ENCODE peak calls at places on chromosomes 5 and 9, in five cellular contexts. One of them, this sample, is unnamed.

GRCh38 chr9:100700689-100701318 is 122.9 kb downstream of the CAVIN4 start:
- DNase-seq in stimulated activated CD8-positive, alpha-beta memory T cell treated with anti-CD3 and anti-CD28 coated beads, Interleukin-2, amount 100 ng/mL, for 48 hours: no peak
- DNase-seq in hippocampal formation: peak
- DNase-seq in naive thymus-derived CD4-positive, alpha-beta T cell: no peak
- DNase-seq in ecto neural progenitor cell: peak
- DNase-seq in this sample: peak

GRCh38 chr9:105678163-105678562 is 15.9 kb downstream of the TAL2 start:
- DNase-seq in stimulated activated CD8-positive, alpha-beta memory T cell treated with anti-CD3 and anti-CD28 coated beads, Interleukin-2, amount 100 ng/mL, for 48 hours: no peak
- DNase-seq in hippocampal formation: no peak
- DNase-seq in naive thymus-derived CD4-positive, alpha-beta T cell: no peak
- DNase-seq in ecto neural progenitor cell: no peak
- DNase-seq in this sample: no peak

GRCh38 chr5:67773439-67773988 is 442.0 kb upstream of the PIK3R1 start:
- DNase-seq in stimulated activated CD8-positive, alpha-beta memory T cell treated with anti-CD3 and anti-CD28 coated beads, Interleukin-2, amount 100 ng/mL, for 48 hours: no peak
- DNase-seq in hippocampal formation: peak
- DNase-seq in naive thymus-derived CD4-positive, alpha-beta T cell: no peak
- DNase-seq in ecto neural progenitor cell: no peak
- DNase-seq in this sample: peak

GRCh38 chr9:113350338-113350672 is 964 bp downstream of the BSPRY start:
- DNase-seq in stimulated activated CD8-positive, alpha-beta memory T cell treated with anti-CD3 and anti-CD28 coated beads, Interleukin-2, amount 100 ng/mL, for 48 hours: no peak
- DNase-seq in hippocampal formation: no peak
- DNase-seq in naive thymus-derived CD4-positive, alpha-beta T cell: no peak
- DNase-seq in ecto neural progenitor cell: no peak
- DNase-seq in this sample: no peak

GRCh38 chr9:70054546-70054945 is 10.9 kb downstream of the MAMDC2 start:
- DNase-seq in stimulated activated CD8-positive, alpha-beta memory T cell treated with anti-CD3 and anti-CD28 coated beads, Interleukin-2, amount 100 ng/mL, for 48 hours: no peak
- DNase-seq in hippocampal formation: no peak
- DNase-seq in naive thymus-derived CD4-positive, alpha-beta T cell: no peak
- DNase-seq in ecto neural progenitor cell: no peak
- DNase-seq in this sample: no peak

GRCh38 chr9:90141723-90142122 is 500.9 kb downstream of the DIRAS2 start:
- DNase-seq in stimulated activated CD8-positive, alpha-beta memory T cell treated with anti-CD3 and anti-CD28 coated beads, Interleukin-2, amount 100 ng/mL, for 48 hours: no peak
- DNase-seq in hippocampal formation: peak
- DNase-seq in naive thymus-derived CD4-positive, alpha-beta T cell: peak
- DNase-seq in ecto neural progenitor cell: no peak
- DNase-seq in this sample: no peak

GRCh38 chr5:169716287-169716686 is 79.2 kb downstream of the DOCK2 start:
- DNase-seq in stimulated activated CD8-positive, alpha-beta memory T cell treated with anti-CD3 and anti-CD28 coated beads, Interleukin-2, amount 100 ng/mL, for 48 hours: no peak
- DNase-seq in hippocampal formation: no peak
- DNase-seq in naive thymus-derived CD4-positive, alpha-beta T cell: no peak
- DNase-seq in ecto neural progenitor cell: no peak
- DNase-seq in this sample: no peak

GRCh38 chr9:119873877-119874276 is 504.6 kb upstream of the BRINP1 start:
- DNase-seq in stimulated activated CD8-positive, alpha-beta memory T cell treated with anti-CD3 and anti-CD28 coated beads, Interleukin-2, amount 100 ng/mL, for 48 hours: no peak
- DNase-seq in hippocampal formation: no peak
- DNase-seq in naive thymus-derived CD4-positive, alpha-beta T cell: no peak
- DNase-seq in ecto neural progenitor cell: no peak
- DNase-seq in this sample: no peak

GRCh38 chr9:87725356-87725899 is 491 bp upstream of the CTSL start:
- DNase-seq in stimulated activated CD8-positive, alpha-beta memory T cell treated with anti-CD3 and anti-CD28 coated beads, Interleukin-2, amount 100 ng/mL, for 48 hours: no peak
- DNase-seq in hippocampal formation: peak
- DNase-seq in naive thymus-derived CD4-positive, alpha-beta T cell: no peak
- DNase-seq in ecto neural progenitor cell: no peak
- DNase-seq in this sample: no peak

GRCh38 chr5:64834037-64834436 is 65.3 kb downstream of the CWC27 start:
- DNase-seq in stimulated activated CD8-positive, alpha-beta memory T cell treated with anti-CD3 and anti-CD28 coated beads, Interleukin-2, amount 100 ng/mL, for 48 hours: no peak
- DNase-seq in hippocampal formation: no peak
- DNase-seq in naive thymus-derived CD4-positive, alpha-beta T cell: no peak
- DNase-seq in ecto neural progenitor cell: no peak
- DNase-seq in this sample: no peak

GRCh38 chr5:81269751-81270686 is 31.4 kb upstream of the ZCCHC9 start:
- DNase-seq in stimulated activated CD8-positive, alpha-beta memory T cell treated with anti-CD3 and anti-CD28 coated beads, Interleukin-2, amount 100 ng/mL, for 48 hours: no peak
- DNase-seq in hippocampal formation: no peak
- DNase-seq in naive thymus-derived CD4-positive, alpha-beta T cell: no peak
- DNase-seq in ecto neural progenitor cell: peak
- DNase-seq in this sample: no peak

GRCh38 chr5:16005210-16005609 is 174.4 kb downstream of the MARCHF11 start:
- DNase-seq in stimulated activated CD8-positive, alpha-beta memory T cell treated with anti-CD3 and anti-CD28 coated beads, Interleukin-2, amount 100 ng/mL, for 48 hours: no peak
- DNase-seq in hippocampal formation: no peak
- DNase-seq in naive thymus-derived CD4-positive, alpha-beta T cell: no peak
- DNase-seq in ecto neural progenitor cell: no peak
- DNase-seq in this sample: no peak

GRCh38 chr9:27365977-27366376 is 69.0 kb upstream of the EQTN start:
- DNase-seq in stimulated activated CD8-positive, alpha-beta memory T cell treated with anti-CD3 and anti-CD28 coated beads, Interleukin-2, amount 100 ng/mL, for 48 hours: peak
- DNase-seq in hippocampal formation: no peak
- DNase-seq in naive thymus-derived CD4-positive, alpha-beta T cell: peak
- DNase-seq in ecto neural progenitor cell: no peak
- DNase-seq in this sample: no peak

GRCh38 chr9:132991351-132992300 is 13.1 kb downstream of the GFI1B start:
- DNase-seq in stimulated activated CD8-positive, alpha-beta memory T cell treated with anti-CD3 and anti-CD28 coated beads, Interleukin-2, amount 100 ng/mL, for 48 hours: no peak
- DNase-seq in hippocampal formation: no peak
- DNase-seq in naive thymus-derived CD4-positive, alpha-beta T cell: no peak
- DNase-seq in ecto neural progenitor cell: no peak
- DNase-seq in this sample: no peak

GRCh38 chr5:172410839-172411238 is 43.5 kb downstream of the SH3PXD2B start:
- DNase-seq in stimulated activated CD8-positive, alpha-beta memory T cell treated with anti-CD3 and anti-CD28 coated beads, Interleukin-2, amount 100 ng/mL, for 48 hours: no peak
- DNase-seq in hippocampal formation: no peak
- DNase-seq in naive thymus-derived CD4-positive, alpha-beta T cell: no peak
- DNase-seq in ecto neural progenitor cell: no peak
- DNase-seq in this sample: no peak

GRCh38 chr9:6999788-7000187 is 242.0 kb downstream of the KDM4C start:
- DNase-seq in stimulated activated CD8-positive, alpha-beta memory T cell treated with anti-CD3 and anti-CD28 coated beads, Interleukin-2, amount 100 ng/mL, for 48 hours: no peak
- DNase-seq in hippocampal formation: no peak
- DNase-seq in naive thymus-derived CD4-positive, alpha-beta T cell: no peak
- DNase-seq in ecto neural progenitor cell: no peak
- DNase-seq in this sample: no peak

GRCh38 chr9:121646992-121647391 is 4.4 kb upstream of the DAB2IP start:
- DNase-seq in stimulated activated CD8-positive, alpha-beta memory T cell treated with anti-CD3 and anti-CD28 coated beads, Interleukin-2, amount 100 ng/mL, for 48 hours: no peak
- DNase-seq in hippocampal formation: no peak
- DNase-seq in naive thymus-derived CD4-positive, alpha-beta T cell: no peak
- DNase-seq in ecto neural progenitor cell: no peak
- DNase-seq in this sample: no peak

GRCh38 chr9:81832571-81833285 is 95.5 kb upstream of the SPATA31D4 start:
- DNase-seq in stimulated activated CD8-positive, alpha-beta memory T cell treated with anti-CD3 and anti-CD28 coated beads, Interleukin-2, amount 100 ng/mL, for 48 hours: no peak
- DNase-seq in hippocampal formation: no peak
- DNase-seq in naive thymus-derived CD4-positive, alpha-beta T cell: no peak
- DNase-seq in ecto neural progenitor cell: no peak
- DNase-seq in this sample: no peak

This sample was measured in islet precursor cell.